ENCODE peak calls at places on chromosomes 6 and 20, in five cellular contexts. M, R, D, I and C are unnamed samples.

GRCh38 chr6:29071831-29072723 is 15.0 kb downstream of the OR2B3 start:
- DNase-seq in D (peak), M (no peak), R (no peak), I (peak), C (no peak)

GRCh38 chr6:140346461-140346860 is 972.0 kb upstream of the CITED2 start:
- DNase-seq in R (no peak), D (no peak), M (no peak), I (peak), C (peak)

GRCh38 chr6:105443941-105444340 is 41.1 kb upstream of the PREP start:
- DNase-seq in D (no peak), R (no peak), I (no peak), M (no peak), C (no peak)

GRCh38 chr6:137801352-137802088 is 65.5 kb upstream of the TNFAIP3 start:
- DNase-seq in M (no peak), R (no peak), D (no peak), I (no peak), C (no peak)

GRCh38 chr20:33524261-33524660 is 34.4 kb downstream of the CBFA2T2 start:
- DNase-seq in I (no peak), R (no peak), D (no peak), M (no peak), C (no peak)

GRCh38 chr20:2914160-2914559 is 40.9 kb downstream of the PTPRA start:
- DNase-seq in D (peak), I (no peak), R (no peak), M (no peak), C (no peak)

GRCh38 chr6:74574794-74575193 is 631.1 kb downstream of the COL12A1 start:
- DNase-seq in R (no peak), D (peak), I (peak), M (no peak), C (no peak)

GRCh38 chr6:20173833-20174796 is 38.2 kb downstream of the MBOAT1 start:
- DNase-seq in R (no peak), M (no peak), D (no peak), I (no peak), C (no peak)

GRCh38 chr20:49405062-49405683 is 77.3 kb downstream of the KCNB1 start:
- DNase-seq in D (no peak), R (no peak), I (no peak), M (no peak), C (no peak)